ENCODE peak calls at places on chromosome 4, in five cellular contexts. One of them, this sample, is unnamed.

GRCh38 chr4:121192500-121192899 is 28.4 kb upstream of the TNIP3 start:
- DNase-seq in cardiac muscle cell: peak; percentile 59
- DNase-seq in GM20000: peak; percentile 27
- DNase-seq in mucosa of descending colon: no peak
- DNase-seq in GM13976: no peak
- DNase-seq in this sample: no peak

GRCh38 chr4:122854860-122855259 is 28.2 kb downstream of the FGF2 start:
- DNase-seq in cardiac muscle cell: no peak
- DNase-seq in GM20000: no peak
- DNase-seq in mucosa of descending colon: no peak
- DNase-seq in GM13976: no peak
- DNase-seq in this sample: no peak

GRCh38 chr4:108619372-108620100 is 840 bp upstream of the RPL34 start:
- DNase-seq in cardiac muscle cell: peak; percentile 3
- DNase-seq in GM20000: no peak
- DNase-seq in mucosa of descending colon: no peak
- DNase-seq in GM13976: no peak
- DNase-seq in this sample: no peak

GRCh38 chr4:5398056-5398455 is 310.3 kb downstream of the EVC2 start:
- DNase-seq in cardiac muscle cell: no peak
- DNase-seq in GM20000: no peak
- DNase-seq in mucosa of descending colon: no peak
- DNase-seq in GM13976: no peak
- DNase-seq in this sample: no peak

GRCh38 chr4:56326363-56326762 is 60.9 kb downstream of the AASDH start:
- DNase-seq in cardiac muscle cell: no peak
- DNase-seq in GM20000: no peak
- DNase-seq in mucosa of descending colon: no peak
- DNase-seq in GM13976: no peak
- DNase-seq in this sample: no peak

GRCh38 chr4:177448850-177449249 is 6.6 kb upstream of the AGA start:
- DNase-seq in cardiac muscle cell: no peak
- DNase-seq in GM20000: no peak
- DNase-seq in mucosa of descending colon: no peak
- DNase-seq in GM13976: no peak
- DNase-seq in this sample: no peak

GRCh38 chr4:163343604-163344146 is at the start of gene NPY5R:
- DNase-seq in cardiac muscle cell: peak; percentile 54
- DNase-seq in GM20000: no peak
- DNase-seq in mucosa of descending colon: peak; percentile 44
- DNase-seq in GM13976: peak; percentile 16
- DNase-seq in this sample: no peak

GRCh38 chr4:146567396-146567795 is 45.7 kb upstream of the SLC10A7 start:
- DNase-seq in cardiac muscle cell: no peak
- DNase-seq in GM20000: no peak
- DNase-seq in mucosa of descending colon: no peak
- DNase-seq in GM13976: no peak
- DNase-seq in this sample: no peak

GRCh38 chr4:82677327-82677726 is 115.5 kb upstream of the TMEM150C start:
- DNase-seq in cardiac muscle cell: no peak
- DNase-seq in GM20000: no peak
- DNase-seq in mucosa of descending colon: no peak
- DNase-seq in GM13976: no peak
- DNase-seq in this sample: no peak

GRCh38 chr4:182297659-182298058 is 54.5 kb downstream of the TENM3 start:
- DNase-seq in cardiac muscle cell: no peak
- DNase-seq in GM20000: no peak
- DNase-seq in mucosa of descending colon: no peak
- DNase-seq in GM13976: no peak
- DNase-seq in this sample: no peak

GRCh38 chr4:153038493-153039311 is 102.6 kb downstream of the FHDC1 start:
- DNase-seq in cardiac muscle cell: no peak
- DNase-seq in GM20000: no peak
- DNase-seq in mucosa of descending colon: no peak
- DNase-seq in GM13976: no peak
- DNase-seq in this sample: no peak

GRCh38 chr4:118154643-118155042 is 120.4 kb downstream of the NDST3 start:
- DNase-seq in cardiac muscle cell: no peak
- DNase-seq in GM20000: no peak
- DNase-seq in mucosa of descending colon: no peak
- DNase-seq in GM13976: no peak
- DNase-seq in this sample: no peak

GRCh38 chr4:145482209-145483021 is 762 bp downstream of the SMAD1 start:
- DNase-seq in cardiac muscle cell: peak; percentile 77
- DNase-seq in GM20000: peak; percentile 73
- DNase-seq in mucosa of descending colon: peak; percentile 67
- DNase-seq in GM13976: peak; percentile 64
- DNase-seq in this sample: no peak
- TF ChIP-seq CTCF in cardiac muscle cell: peak; percentile 22
- TF ChIP-seq CTCF in GM20000: no peak
- TF ChIP-seq CTCF in mucosa of descending colon: no peak
- TF ChIP-seq CTCF in GM13976: no peak
- TF ChIP-seq CTCF in this sample: no peak

GRCh38 chr4:66482186-66482585 is 811.9 kb upstream of the EPHA5 start:
- DNase-seq in cardiac muscle cell: no peak
- DNase-seq in GM20000: no peak
- DNase-seq in mucosa of descending colon: no peak
- DNase-seq in GM13976: no peak
- DNase-seq in this sample: no peak
- TF ChIP-seq CTCF in cardiac muscle cell: no peak
- TF ChIP-seq CTCF in GM20000: no peak
- TF ChIP-seq CTCF in mucosa of descending colon: no peak
- TF ChIP-seq CTCF in GM13976: no peak
- TF ChIP-seq CTCF in this sample: no peak

GRCh38 chr4:8013976-8014726 is 74.5 kb upstream of the AFAP1 start:
- DNase-seq in cardiac muscle cell: no peak
- DNase-seq in GM20000: no peak
- DNase-seq in mucosa of descending colon: no peak
- DNase-seq in GM13976: no peak
- DNase-seq in this sample: no peak

GRCh38 chr4:8016527-8016926 is 76.9 kb upstream of the AFAP1 start:
- DNase-seq in cardiac muscle cell: no peak
- DNase-seq in GM20000: no peak
- DNase-seq in mucosa of descending colon: no peak
- DNase-seq in GM13976: no peak
- DNase-seq in this sample: no peak

GRCh38 chr4:8019396-8020365 is 80.0 kb upstream of the AFAP1 start:
- DNase-seq in cardiac muscle cell: no peak
- DNase-seq in GM20000: no peak
- DNase-seq in mucosa of descending colon: peak; percentile 78
- DNase-seq in GM13976: no peak
- DNase-seq in this sample: no peak

GRCh38 chr4:8012517-8012916 is 72.9 kb upstream of the AFAP1 start:
- DNase-seq in cardiac muscle cell: no peak
- DNase-seq in GM20000: no peak
- DNase-seq in mucosa of descending colon: no peak
- DNase-seq in GM13976: no peak
- DNase-seq in this sample: no peak

GRCh38 chr4:8015512-8015911 is 75.9 kb upstream of the AFAP1 start:
- DNase-seq in cardiac muscle cell: no peak
- DNase-seq in GM20000: no peak
- DNase-seq in mucosa of descending colon: no peak
- DNase-seq in GM13976: no peak
- DNase-seq in this sample: no peak
- TF ChIP-seq CTCF in cardiac muscle cell: peak; percentile 46
- TF ChIP-seq CTCF in GM20000: no peak
- TF ChIP-seq CTCF in mucosa of descending colon: no peak
- TF ChIP-seq CTCF in GM13976: peak; percentile 10
- TF ChIP-seq CTCF in this sample: peak; percentile 52

GRCh38 chr4:7693237-7693608 is 246.4 kb downstream of the AFAP1 start:
- DNase-seq in cardiac muscle cell: no peak
- DNase-seq in GM20000: no peak
- DNase-seq in mucosa of descending colon: no peak
- DNase-seq in GM13976: no peak
- DNase-seq in this sample: no peak
- TF ChIP-seq CTCF in cardiac muscle cell: no peak
- TF ChIP-seq CTCF in GM20000: no peak
- TF ChIP-seq CTCF in mucosa of descending colon: no peak
- TF ChIP-seq CTCF in GM13976: no peak
- TF ChIP-seq CTCF in this sample: no peak

GRCh38 chr4:75841641-75842520 is 60.4 kb downstream of the PPEF2 start:
- DNase-seq in cardiac muscle cell: peak; percentile 24
- DNase-seq in GM20000: no peak
- DNase-seq in mucosa of descending colon: no peak
- DNase-seq in GM13976: no peak
- DNase-seq in this sample: peak; percentile 77
- TF ChIP-seq CTCF in cardiac muscle cell: no peak
- TF ChIP-seq CTCF in GM20000: no peak
- TF ChIP-seq CTCF in mucosa of descending colon: no peak
- TF ChIP-seq CTCF in GM13976: no peak
- TF ChIP-seq CTCF in this sample: no peak

GRCh38 chr4:169225058-169225751 is 45.6 kb downstream of the SH3RF1 start:
- DNase-seq in cardiac muscle cell: no peak
- DNase-seq in GM20000: no peak
- DNase-seq in mucosa of descending colon: no peak
- DNase-seq in GM13976: no peak
- DNase-seq in this sample: peak; percentile 95

GRCh38 chr4:169222768-169223167 is 48.0 kb downstream of the SH3RF1 start:
- DNase-seq in cardiac muscle cell: no peak
- DNase-seq in GM20000: no peak
- DNase-seq in mucosa of descending colon: peak; percentile 69
- DNase-seq in GM13976: no peak
- DNase-seq in this sample: no peak

GRCh38 chr4:169226565-169226964 is 44.2 kb downstream of the SH3RF1 start:
- DNase-seq in cardiac muscle cell: no peak
- DNase-seq in GM20000: no peak
- DNase-seq in mucosa of descending colon: no peak
- DNase-seq in GM13976: no peak
- DNase-seq in this sample: no peak

GRCh38 chr4:169228076-169228475 is 42.7 kb downstream of the SH3RF1 start:
- DNase-seq in cardiac muscle cell: no peak
- DNase-seq in GM20000: no peak
- DNase-seq in mucosa of descending colon: no peak
- DNase-seq in GM13976: no peak
- DNase-seq in this sample: no peak

DNA sequence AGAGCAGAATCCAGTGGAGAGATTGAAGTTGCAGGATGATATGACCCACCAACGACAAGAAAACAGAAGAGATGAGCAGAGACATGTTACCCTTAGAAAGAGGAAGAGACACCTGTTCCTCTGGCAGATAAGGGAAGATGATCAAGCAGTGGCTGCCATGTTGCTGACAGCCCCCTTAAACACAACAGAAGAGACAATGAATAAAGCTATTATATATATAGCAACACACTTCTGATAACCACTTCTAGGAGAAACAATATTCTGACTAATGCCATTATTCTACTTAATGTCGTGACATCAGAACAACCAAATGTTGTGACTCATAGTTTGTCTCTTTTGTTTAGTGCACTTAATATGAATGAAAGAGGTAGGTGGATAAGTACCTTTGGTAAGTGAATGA is 44.9 kb downstream of the SH3RF1 start:
- DNase-seq in cardiac muscle cell: no peak
- DNase-seq in GM20000: peak; percentile 8
- DNase-seq in mucosa of descending colon: no peak
- DNase-seq in GM13976: no peak
- DNase-seq in this sample: no peak
- TF ChIP-seq CTCF in cardiac muscle cell: no peak
- TF ChIP-seq CTCF in GM20000: no peak
- TF ChIP-seq CTCF in mucosa of descending colon: no peak
- TF ChIP-seq CTCF in GM13976: no peak
- TF ChIP-seq CTCF in this sample: no peak

DNA sequence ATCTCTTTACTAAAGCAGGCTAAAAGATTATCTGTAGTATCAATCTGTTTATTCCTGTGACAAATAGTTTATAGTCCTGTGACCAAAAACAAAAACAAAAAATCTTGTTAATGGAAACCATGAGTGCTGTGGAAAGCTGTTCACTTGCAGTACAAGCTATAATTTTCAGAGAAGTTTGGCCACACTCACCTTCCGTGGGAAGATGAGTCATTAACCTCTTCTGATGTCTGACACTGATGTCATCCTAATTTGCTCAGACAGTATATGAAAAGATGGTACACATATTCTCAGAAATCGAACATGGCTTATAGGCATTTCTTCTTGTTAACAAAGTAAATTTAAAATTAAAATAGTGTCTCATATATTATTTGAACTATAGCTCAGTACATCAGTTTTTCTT is 19.9 kb upstream of the ENPP6 start:
- DNase-seq in cardiac muscle cell: no peak
- DNase-seq in GM20000: no peak
- DNase-seq in mucosa of descending colon: no peak
- DNase-seq in GM13976: no peak
- DNase-seq in this sample: no peak
- TF ChIP-seq CTCF in cardiac muscle cell: no peak
- TF ChIP-seq CTCF in GM20000: no peak
- TF ChIP-seq CTCF in mucosa of descending colon: no peak
- TF ChIP-seq CTCF in GM13976: no peak
- TF ChIP-seq CTCF in this sample: no peak

GRCh38 chr4:86594559-86595425 is 677 bp downstream of the PTPN13 start:
- DNase-seq in cardiac muscle cell: peak; percentile 72
- DNase-seq in GM20000: peak; percentile 38
- DNase-seq in mucosa of descending colon: peak; percentile 51
- DNase-seq in GM13976: peak; percentile 24
- DNase-seq in this sample: no peak
- TF ChIP-seq CTCF in cardiac muscle cell: peak; percentile 24
- TF ChIP-seq CTCF in GM20000: no peak
- TF ChIP-seq CTCF in mucosa of descending colon: no peak
- TF ChIP-seq CTCF in GM13976: no peak
- TF ChIP-seq CTCF in this sample: peak; percentile 30

This sample was measured in epithelial cell of proximal tubule.